ENCODE peak calls at places on chromosomes 1 and 21, in four cellular contexts. One of them, this sample, is unnamed.

GRCh38 chr1:229136817-229137216 is 134.1 kb upstream of the RAB4A start:
- DNase-seq in fibroblast of lung: no peak
- DNase-seq in GM23338: no peak
- DNase-seq in H9: no peak
- DNase-seq in this sample: no peak

GRCh38 chr21:31786164-31786920 is 54.4 kb upstream of the SCAF4 start:
- DNase-seq in H9: no peak
- DNase-seq in GM23338: no peak
- DNase-seq in fibroblast of lung: no peak
- DNase-seq in this sample: no peak

GRCh38 chr1:3919706-3920105 is 19.6 kb upstream of the C1orf174 start:
- DNase-seq in GM23338: no peak
- DNase-seq in fibroblast of lung: no peak
- DNase-seq in H9: no peak
- DNase-seq in this sample: no peak

GRCh38 chr1:7572654-7573152 is 198.4 kb upstream of the VAMP3 start:
- DNase-seq in H9: no peak
- DNase-seq in GM23338: no peak
- DNase-seq in fibroblast of lung: no peak
- DNase-seq in this sample: no peak

GRCh38 chr1:186102107-186102506 is 272.9 kb downstream of the TPR start:
- DNase-seq in fibroblast of lung: no peak
- DNase-seq in GM23338: no peak
- DNase-seq in H9: no peak
- DNase-seq in this sample: no peak

GRCh38 chr1:30477588-30477987 is 245.8 kb downstream of the MATN1 start:
- DNase-seq in H9: no peak
- DNase-seq in fibroblast of lung: no peak
- DNase-seq in GM23338: no peak
- DNase-seq in this sample: no peak

GRCh38 chr21:42218836-42219605 is at the start of gene ABCG1:
- DNase-seq in GM23338: peak
- DNase-seq in fibroblast of lung: no peak
- DNase-seq in H9: peak
- DNase-seq in this sample: peak

GRCh38 chr1:38624341-38625039 is 235.1 kb downstream of the RRAGC start:
- DNase-seq in H9: no peak
- DNase-seq in GM23338: no peak
- DNase-seq in fibroblast of lung: no peak
- DNase-seq in this sample: no peak

GRCh38 chr1:85315789-85316188 is 39.4 kb upstream of the BCL10 start:
- DNase-seq in fibroblast of lung: peak
- DNase-seq in GM23338: no peak
- DNase-seq in H9: no peak
- DNase-seq in this sample: no peak

GRCh38 chr1:94807742-94808491 is 12.2 kb upstream of the SLC44A3 start:
- DNase-seq in H9: no peak
- DNase-seq in fibroblast of lung: peak
- DNase-seq in GM23338: no peak
- DNase-seq in this sample: no peak

GRCh38 chr1:11858968-11859871 is 475 bp upstream of the NPPB start:
- DNase-seq in fibroblast of lung: peak
- DNase-seq in H9: peak
- DNase-seq in GM23338: peak
- DNase-seq in this sample: peak

GRCh38 chr1:244212792-244213475 is 161.9 kb downstream of the ZBTB18 start:
- DNase-seq in H9: no peak
- DNase-seq in GM23338: no peak
- DNase-seq in fibroblast of lung: no peak
- DNase-seq in this sample: no peak

GRCh38 chr1:22626219-22626902 is 10.1 kb upstream of the C1QA start:
- DNase-seq in H9: no peak
- DNase-seq in fibroblast of lung: no peak
- DNase-seq in GM23338: peak
- DNase-seq in this sample: peak

GRCh38 chr1:160086162-160086892 is 5.0 kb downstream of the KCNJ9 start:
- DNase-seq in fibroblast of lung: no peak
- DNase-seq in GM23338: no peak
- DNase-seq in H9: no peak
- DNase-seq in this sample: no peak

GRCh38 chr21:32064511-32064910 is 191.7 kb downstream of the HUNK start:
- DNase-seq in H9: no peak
- DNase-seq in GM23338: no peak
- DNase-seq in fibroblast of lung: no peak
- DNase-seq in this sample: no peak

GRCh38 chr1:89998306-89998705 is 3.4 kb downstream of the ZNF326 start:
- DNase-seq in fibroblast of lung: peak
- DNase-seq in H9: no peak
- DNase-seq in GM23338: no peak
- DNase-seq in this sample: no peak

GRCh38 chr1:84020151-84020550 is 21.2 kb upstream of the TTLL7 start:
- DNase-seq in H9: no peak
- DNase-seq in fibroblast of lung: no peak
- DNase-seq in GM23338: no peak
- DNase-seq in this sample: no peak

GRCh38 chr1:53460666-53461328 is 1.6 kb downstream of the DMRTB1 start:
- DNase-seq in H9: no peak
- DNase-seq in GM23338: no peak
- DNase-seq in fibroblast of lung: no peak
- DNase-seq in this sample: no peak

GRCh38 chr1:224459936-224460335 is 25.3 kb upstream of the WDR26 start:
- DNase-seq in fibroblast of lung: no peak
- DNase-seq in H9: no peak
- DNase-seq in GM23338: no peak
- DNase-seq in this sample: no peak

GRCh38 chr1:37128091-37128490 is 93.8 kb upstream of the GRIK3 start:
- DNase-seq in H9: peak
- DNase-seq in fibroblast of lung: no peak
- DNase-seq in GM23338: no peak
- DNase-seq in this sample: no peak

GRCh38 chr1:66523502-66523901 is 10.5 kb upstream of the SGIP1 start:
- DNase-seq in fibroblast of lung: no peak
- DNase-seq in H9: no peak
- DNase-seq in GM23338: no peak
- DNase-seq in this sample: no peak

GRCh38 chr1:226945106-226945857 is 5.2 kb downstream of the COQ8A start:
- DNase-seq in fibroblast of lung: no peak
- DNase-seq in H9: peak
- DNase-seq in GM23338: peak
- DNase-seq in this sample: peak

GRCh38 chr1:53580739-53581475 is 121.7 kb downstream of the DMRTB1 start:
- DNase-seq in GM23338: no peak
- DNase-seq in H9: no peak
- DNase-seq in fibroblast of lung: no peak
- DNase-seq in this sample: no peak

GRCh38 chr1:182259963-182260362 is 131.6 kb downstream of the GLUL start:
- DNase-seq in GM23338: no peak
- DNase-seq in fibroblast of lung: no peak
- DNase-seq in H9: no peak
- DNase-seq in this sample: no peak
- H3K27ac ChIP-seq in GM23338: no peak
- H3K27ac ChIP-seq in fibroblast of lung: no peak
- H3K27ac ChIP-seq in H9: no peak
- H3K27ac ChIP-seq in this sample: no peak

GRCh38 chr1:156308078-156308477 is 9.0 kb upstream of the VHLL start:
- DNase-seq in GM23338: no peak
- DNase-seq in H9: no peak
- DNase-seq in fibroblast of lung: peak
- DNase-seq in this sample: no peak

GRCh38 chr1:156316909-156317308 is 17.8 kb upstream of the VHLL start:
- DNase-seq in H9: no peak
- DNase-seq in GM23338: no peak
- DNase-seq in fibroblast of lung: no peak
- DNase-seq in this sample: no peak

GRCh38 chr1:156310962-156311361 is 11.9 kb upstream of the VHLL start:
- DNase-seq in fibroblast of lung: peak
- DNase-seq in GM23338: no peak
- DNase-seq in H9: no peak
- DNase-seq in this sample: no peak
- H3K4me2 ChIP-seq in fibroblast of lung: no peak
- H3K4me2 ChIP-seq in GM23338: no peak
- H3K4me2 ChIP-seq in H9: no peak
- H3K4me2 ChIP-seq in this sample: no peak

GRCh38 chr1:1371354-1371740 is 3.7 kb downstream of the AURKAIP1 start:
- DNase-seq in GM23338: no peak
- DNase-seq in fibroblast of lung: no peak
- DNase-seq in H9: no peak
- DNase-seq in this sample: no peak

GRCh38 chr1:1373493-1374067 is 1.4 kb downstream of the AURKAIP1 start:
- DNase-seq in GM23338: no peak
- DNase-seq in fibroblast of lung: no peak
- DNase-seq in H9: no peak
- DNase-seq in this sample: no peak

GRCh38 chr1:1373051-1373450 is 2.0 kb downstream of the AURKAIP1 start:
- DNase-seq in GM23338: no peak
- DNase-seq in fibroblast of lung: no peak
- DNase-seq in H9: no peak
- DNase-seq in this sample: no peak

GRCh38 chr1:1370771-1371300 is 4.2 kb downstream of the AURKAIP1 start:
- DNase-seq in GM23338: no peak
- DNase-seq in fibroblast of lung: no peak
- DNase-seq in H9: no peak
- DNase-seq in this sample: no peak

DNA sequence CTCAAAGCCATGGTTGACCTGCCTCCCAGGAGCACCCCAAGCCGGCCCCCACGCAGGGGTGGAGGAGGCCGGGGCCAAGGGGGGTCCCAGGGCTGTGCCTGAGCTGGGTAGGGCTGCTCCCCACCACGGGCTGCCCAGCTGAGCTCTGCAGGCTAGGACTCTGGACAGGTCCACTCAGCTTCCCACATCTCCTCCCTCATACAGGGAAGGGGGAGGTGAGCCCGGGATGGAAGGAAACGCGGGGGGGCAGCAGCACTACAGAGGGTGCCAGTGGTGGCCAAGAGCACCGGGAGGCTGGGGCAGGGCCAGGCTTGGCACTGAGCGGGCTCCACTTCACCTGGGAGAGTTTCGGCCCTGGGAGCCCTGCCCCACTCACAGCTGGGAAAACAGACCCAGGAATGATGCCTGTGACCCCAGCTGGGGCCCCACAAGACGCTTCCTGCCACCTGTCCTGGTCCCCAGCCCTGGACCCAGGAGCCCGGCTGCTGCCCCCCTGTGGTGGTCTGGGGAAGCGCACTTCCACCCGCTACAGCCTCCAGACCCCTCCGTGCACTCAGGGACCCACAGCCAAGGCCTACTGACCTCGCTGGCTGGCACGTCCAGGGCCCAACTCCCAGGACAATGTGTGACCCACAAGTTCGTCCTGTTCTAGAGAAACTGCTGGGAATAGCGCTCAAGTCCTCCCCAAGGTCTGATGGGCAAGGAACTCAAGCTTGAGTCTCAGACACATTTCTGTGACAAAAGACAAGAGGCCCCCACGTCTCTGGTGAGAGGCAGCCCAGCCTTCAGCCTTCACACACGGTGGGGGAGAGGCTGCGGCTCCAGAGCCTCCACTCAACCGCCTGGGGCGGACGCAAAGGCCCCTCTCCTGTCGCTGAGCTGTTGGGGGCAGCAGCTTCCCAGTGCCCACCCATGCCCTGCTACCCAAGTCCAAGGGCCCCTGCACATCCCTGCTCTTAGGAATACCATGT is 3.0 kb downstream of the AURKAIP1 start:
- DNase-seq in fibroblast of lung: peak
- DNase-seq in H9: peak
- DNase-seq in GM23338: peak
- DNase-seq in this sample: peak
- H3K27ac ChIP-seq in fibroblast of lung: peak
- H3K27ac ChIP-seq in H9: no peak
- H3K27ac ChIP-seq in GM23338: peak
- H3K27ac ChIP-seq in this sample: no peak

GRCh38 chr1:200671235-200671786 is 1.6 kb upstream of the DDX59 start:
- DNase-seq in H9: no peak
- DNase-seq in GM23338: no peak
- DNase-seq in fibroblast of lung: no peak
- DNase-seq in this sample: no peak
- H3K4me2 ChIP-seq in H9: no peak
- H3K4me2 ChIP-seq in GM23338: peak
- H3K4me2 ChIP-seq in fibroblast of lung: peak
- H3K4me2 ChIP-seq in this sample: peak

GRCh38 chr1:115874929-115875328 is 34.0 kb upstream of the NHLH2 start:
- DNase-seq in GM23338: no peak
- DNase-seq in H9: no peak
- DNase-seq in fibroblast of lung: no peak
- DNase-seq in this sample: no peak
- H3K27ac ChIP-seq in GM23338: no peak
- H3K27ac ChIP-seq in H9: no peak
- H3K27ac ChIP-seq in fibroblast of lung: no peak
- H3K27ac ChIP-seq in this sample: no peak